ENCODE peak calls at places on chromosomes 7 and 10, in seven cellular contexts. One of them, this sample, is unnamed.

GRCh38 chr10:20841419-20841818 is 55.7 kb downstream of the NEBL start:
- DNase-seq in A549: no peak
- DNase-seq in PC-3: no peak
- DNase-seq in AG09319: no peak
- DNase-seq in Calu3: no peak
- DNase-seq in neural progenitor cell: no peak
- DNase-seq in astrocyte of the cerebellum: no peak
- DNase-seq in this sample: no peak

GRCh38 chr10:4262449-4262848 is 477.4 kb upstream of the KLF6 start:
- DNase-seq in A549: no peak
- DNase-seq in PC-3: no peak
- DNase-seq in AG09319: no peak
- DNase-seq in Calu3: no peak
- DNase-seq in neural progenitor cell: no peak
- DNase-seq in astrocyte of the cerebellum: no peak
- DNase-seq in this sample: no peak

GRCh38 chr7:128247640-128248194 is 6.6 kb downstream of the LEP start:
- DNase-seq in A549: peak
- DNase-seq in PC-3: peak
- DNase-seq in AG09319: no peak
- DNase-seq in Calu3: peak
- DNase-seq in neural progenitor cell: no peak
- DNase-seq in astrocyte of the cerebellum: no peak
- DNase-seq in this sample: no peak

GRCh38 chr7:24227068-24227467 is 56.9 kb upstream of the NPY start:
- DNase-seq in A549: no peak
- DNase-seq in PC-3: no peak
- DNase-seq in AG09319: no peak
- DNase-seq in Calu3: no peak
- DNase-seq in neural progenitor cell: no peak
- DNase-seq in astrocyte of the cerebellum: no peak
- DNase-seq in this sample: no peak

GRCh38 chr10:45421231-45422097 is 47.4 kb downstream of the ALOX5 start:
- DNase-seq in A549: no peak
- DNase-seq in PC-3: no peak
- DNase-seq in AG09319: no peak
- DNase-seq in Calu3: no peak
- DNase-seq in neural progenitor cell: peak
- DNase-seq in astrocyte of the cerebellum: no peak
- DNase-seq in this sample: no peak

GRCh38 chr10:58696736-58697135 is 184.1 kb downstream of the BICC1 start:
- DNase-seq in A549: no peak
- DNase-seq in PC-3: no peak
- DNase-seq in AG09319: no peak
- DNase-seq in Calu3: no peak
- DNase-seq in neural progenitor cell: no peak
- DNase-seq in astrocyte of the cerebellum: peak
- DNase-seq in this sample: no peak

GRCh38 chr10:132500781-132501415 is 36.7 kb upstream of the INPP5A start:
- DNase-seq in A549: no peak
- DNase-seq in PC-3: no peak
- DNase-seq in AG09319: no peak
- DNase-seq in Calu3: no peak
- DNase-seq in neural progenitor cell: no peak
- DNase-seq in astrocyte of the cerebellum: no peak
- DNase-seq in this sample: no peak

GRCh38 chr7:83005410-83005809 is 157.3 kb downstream of the PCLO start:
- DNase-seq in A549: no peak
- DNase-seq in PC-3: peak
- DNase-seq in AG09319: no peak
- DNase-seq in Calu3: no peak
- DNase-seq in neural progenitor cell: peak
- DNase-seq in astrocyte of the cerebellum: no peak
- DNase-seq in this sample: no peak

GRCh38 chr10:31001740-31002139 is 29.9 kb downstream of the ZNF438 start:
- DNase-seq in A549: no peak
- DNase-seq in PC-3: no peak
- DNase-seq in AG09319: no peak
- DNase-seq in Calu3: no peak
- DNase-seq in neural progenitor cell: no peak
- DNase-seq in astrocyte of the cerebellum: no peak
- DNase-seq in this sample: no peak

GRCh38 chr10:5413012-5413938 is 918 bp downstream of the NET1 start:
- DNase-seq in A549: peak
- DNase-seq in PC-3: peak
- DNase-seq in AG09319: no peak
- DNase-seq in Calu3: peak
- DNase-seq in neural progenitor cell: peak
- DNase-seq in astrocyte of the cerebellum: peak
- DNase-seq in this sample: no peak

GRCh38 chr10:12644380-12645144 is 295.2 kb downstream of the CAMK1D start:
- DNase-seq in A549: no peak
- DNase-seq in PC-3: no peak
- DNase-seq in AG09319: no peak
- DNase-seq in Calu3: no peak
- DNase-seq in neural progenitor cell: no peak
- DNase-seq in astrocyte of the cerebellum: no peak
- DNase-seq in this sample: no peak

GRCh38 chr10:79409038-79410035 is 36.1 kb downstream of the ZCCHC24 start:
- DNase-seq in A549: no peak
- DNase-seq in PC-3: no peak
- DNase-seq in AG09319: no peak
- DNase-seq in Calu3: no peak
- DNase-seq in neural progenitor cell: no peak
- DNase-seq in astrocyte of the cerebellum: no peak
- DNase-seq in this sample: no peak

GRCh38 chr7:14321947-14322346 is 332.5 kb upstream of the ETV1 start:
- DNase-seq in A549: no peak
- DNase-seq in PC-3: peak
- DNase-seq in AG09319: no peak
- DNase-seq in Calu3: peak
- DNase-seq in neural progenitor cell: no peak
- DNase-seq in astrocyte of the cerebellum: no peak
- DNase-seq in this sample: no peak

GRCh38 chr7:157309990-157310668 is 26.7 kb upstream of the DNAJB6 start:
- DNase-seq in A549: peak
- DNase-seq in PC-3: peak
- DNase-seq in AG09319: peak
- DNase-seq in Calu3: peak
- DNase-seq in neural progenitor cell: no peak
- DNase-seq in astrocyte of the cerebellum: peak
- DNase-seq in this sample: no peak

DNA sequence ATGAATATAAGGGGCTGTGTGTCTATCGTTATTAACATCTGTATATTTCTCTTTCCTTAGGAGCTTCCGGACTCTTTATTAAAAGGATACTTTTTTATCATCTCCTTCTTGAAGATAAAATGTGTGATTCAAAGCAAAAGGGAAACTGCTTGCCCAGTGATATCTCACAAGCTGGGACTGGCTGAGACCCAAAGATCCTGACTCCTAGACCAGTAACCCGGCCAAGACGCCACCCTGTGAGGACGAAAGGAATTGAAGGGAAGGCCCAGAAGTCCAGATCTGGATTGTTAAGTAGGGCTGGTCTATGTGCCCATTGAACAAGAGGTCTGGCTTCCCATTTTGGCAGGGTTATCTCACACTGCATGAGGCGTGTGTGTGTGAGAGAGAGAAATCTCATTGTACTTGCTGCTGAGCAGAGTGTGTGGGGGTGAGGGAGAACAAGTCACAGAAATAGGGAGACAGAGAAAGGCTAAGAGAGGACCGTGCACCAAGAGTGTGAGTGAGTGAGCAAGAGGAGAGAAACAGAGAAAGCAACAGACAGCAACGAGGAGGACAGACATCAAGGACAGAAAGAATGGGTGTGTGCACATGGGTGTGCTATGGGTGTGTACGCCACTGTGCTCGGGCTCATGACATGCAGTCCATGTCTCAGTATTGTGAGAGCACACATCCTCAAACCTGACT is 75.4 kb downstream of the PLXNA4 start:
- DNase-seq in A549: no peak
- DNase-seq in PC-3: peak
- DNase-seq in AG09319: no peak
- DNase-seq in Calu3: no peak
- DNase-seq in neural progenitor cell: peak
- DNase-seq in astrocyte of the cerebellum: peak
- DNase-seq in this sample: peak
- TF ChIP-seq CTCF in A549: no peak
- TF ChIP-seq CTCF in PC-3: peak
- TF ChIP-seq CTCF in AG09319: no peak
- TF ChIP-seq CTCF in Calu3: no peak
- TF ChIP-seq CTCF in neural progenitor cell: peak
- TF ChIP-seq CTCF in astrocyte of the cerebellum: peak
- TF ChIP-seq CTCF in this sample: peak

DNA sequence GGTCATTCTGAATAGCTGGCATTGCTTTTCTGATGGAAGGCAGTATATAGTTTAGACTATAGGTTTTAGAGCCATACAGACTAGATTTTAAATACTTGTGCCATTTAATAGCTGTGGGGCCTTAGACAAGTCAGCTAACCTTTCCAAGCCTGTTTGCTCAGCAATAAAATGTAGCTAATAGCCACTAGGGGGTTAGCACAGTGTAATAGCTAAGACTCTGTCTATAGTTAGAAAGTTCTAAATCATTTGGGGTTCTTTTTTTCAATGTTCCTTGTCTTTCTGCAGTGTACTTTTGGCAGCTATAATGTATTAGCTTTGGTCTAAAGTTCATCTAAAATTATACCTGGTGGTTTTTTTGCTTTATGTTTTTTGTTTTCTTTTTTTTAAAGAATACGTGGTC is 7.5 kb upstream of the KIFBP start:
- DNase-seq in A549: peak
- DNase-seq in PC-3: peak
- DNase-seq in AG09319: no peak
- DNase-seq in Calu3: no peak
- DNase-seq in neural progenitor cell: no peak
- DNase-seq in astrocyte of the cerebellum: no peak
- DNase-seq in this sample: no peak
- TF ChIP-seq CTCF in A549: peak
- TF ChIP-seq CTCF in PC-3: peak
- TF ChIP-seq CTCF in AG09319: peak
- TF ChIP-seq CTCF in Calu3: no peak
- TF ChIP-seq CTCF in neural progenitor cell: peak
- TF ChIP-seq CTCF in astrocyte of the cerebellum: peak
- TF ChIP-seq CTCF in this sample: peak

GRCh38 chr10:128206676-128207075 is 80.5 kb upstream of the MKI67 start:
- DNase-seq in A549: no peak
- DNase-seq in PC-3: no peak
- DNase-seq in AG09319: no peak
- DNase-seq in Calu3: no peak
- DNase-seq in neural progenitor cell: no peak
- DNase-seq in astrocyte of the cerebellum: no peak
- DNase-seq in this sample: no peak

GRCh38 chr10:128209862-128210214 is 83.6 kb upstream of the MKI67 start:
- DNase-seq in A549: no peak
- DNase-seq in PC-3: no peak
- DNase-seq in AG09319: no peak
- DNase-seq in Calu3: no peak
- DNase-seq in neural progenitor cell: no peak
- DNase-seq in astrocyte of the cerebellum: no peak
- DNase-seq in this sample: no peak

GRCh38 chr10:128211953-128212727 is 85.9 kb upstream of the MKI67 start:
- DNase-seq in A549: peak
- DNase-seq in PC-3: peak
- DNase-seq in AG09319: peak
- DNase-seq in Calu3: peak
- DNase-seq in neural progenitor cell: peak
- DNase-seq in astrocyte of the cerebellum: peak
- DNase-seq in this sample: peak

GRCh38 chr10:128211064-128211504 is 84.9 kb upstream of the MKI67 start:
- DNase-seq in A549: no peak
- DNase-seq in PC-3: no peak
- DNase-seq in AG09319: no peak
- DNase-seq in Calu3: no peak
- DNase-seq in neural progenitor cell: no peak
- DNase-seq in astrocyte of the cerebellum: no peak
- DNase-seq in this sample: no peak

DNA sequence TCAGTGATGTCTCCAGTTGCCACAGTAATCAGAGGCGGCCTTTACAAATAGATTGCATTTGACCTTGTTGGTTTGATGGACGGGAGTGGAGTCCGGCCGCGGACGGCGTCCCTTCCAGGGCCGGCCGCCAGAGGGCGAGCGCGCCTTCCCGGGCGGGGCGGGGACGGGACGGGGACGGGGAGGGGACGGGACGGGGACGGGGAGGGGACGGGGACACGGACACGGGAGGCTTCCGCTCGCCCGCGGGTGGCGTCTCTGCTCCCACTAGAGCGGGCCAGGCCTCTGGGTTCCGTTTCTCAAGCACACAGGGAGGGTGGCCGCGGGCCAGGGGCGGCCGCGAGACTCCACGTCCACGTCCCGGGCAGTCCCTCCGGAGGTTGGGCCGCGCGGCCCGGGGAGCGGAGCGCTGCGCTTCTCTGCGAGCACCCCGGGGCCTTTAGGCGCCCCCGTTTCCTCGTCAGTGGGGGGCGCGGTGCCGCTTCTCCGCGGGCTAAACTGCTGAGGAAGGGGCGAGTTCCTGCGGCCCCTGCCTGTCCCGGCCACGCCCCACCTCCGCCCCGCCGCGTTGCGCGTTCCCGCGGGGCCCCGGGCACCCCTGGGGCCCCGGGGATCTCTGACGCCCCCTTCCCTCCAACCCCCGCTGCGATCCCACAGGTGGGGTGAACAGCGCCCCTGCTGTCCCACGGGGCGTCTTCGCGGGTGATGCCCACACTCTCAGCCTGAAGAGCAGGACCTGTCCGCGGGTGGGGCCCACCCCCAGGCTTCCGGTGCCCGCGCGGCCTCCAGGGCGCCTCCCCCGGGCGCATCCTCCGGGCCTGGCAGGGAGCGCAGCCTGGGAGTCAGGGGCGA is 84.2 kb upstream of the MKI67 start:
- DNase-seq in A549: peak
- DNase-seq in PC-3: peak
- DNase-seq in AG09319: no peak
- DNase-seq in Calu3: peak
- DNase-seq in neural progenitor cell: peak
- DNase-seq in astrocyte of the cerebellum: no peak
- DNase-seq in this sample: peak
- TF ChIP-seq CTCF in A549: peak
- TF ChIP-seq CTCF in PC-3: peak
- TF ChIP-seq CTCF in AG09319: peak
- TF ChIP-seq CTCF in Calu3: peak
- TF ChIP-seq CTCF in neural progenitor cell: peak
- TF ChIP-seq CTCF in astrocyte of the cerebellum: peak
- TF ChIP-seq CTCF in this sample: peak

DNA sequence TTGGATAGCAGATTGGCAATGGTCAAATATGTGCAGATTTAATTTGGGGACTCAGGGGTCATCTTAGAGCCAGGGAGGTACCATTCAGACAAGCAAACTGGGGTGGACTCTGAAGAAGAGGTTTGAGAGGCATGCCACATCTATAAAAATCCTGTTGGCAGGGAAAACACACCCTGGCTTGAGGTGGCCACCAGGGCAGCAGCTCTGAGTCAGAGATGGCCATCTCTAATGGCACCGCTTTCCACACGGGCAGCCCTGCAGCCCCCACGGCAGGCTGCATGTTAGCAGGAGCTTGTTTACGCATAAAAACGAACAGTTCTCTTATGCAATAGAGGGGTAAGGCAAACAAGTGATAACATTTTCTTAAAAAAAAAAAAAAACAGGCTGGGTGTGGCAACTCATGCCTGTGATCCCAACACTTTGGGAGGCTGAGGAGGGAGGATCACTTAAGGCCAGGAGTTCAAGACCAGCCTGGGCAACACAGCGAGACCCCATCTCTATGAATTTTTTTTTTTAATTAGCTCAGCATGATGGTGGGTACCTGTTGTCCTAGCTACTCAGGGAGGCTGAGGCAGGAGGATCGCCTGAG is 14.9 kb downstream of the DLG5 start:
- DNase-seq in A549: peak
- DNase-seq in PC-3: peak
- DNase-seq in AG09319: no peak
- DNase-seq in Calu3: peak
- DNase-seq in neural progenitor cell: no peak
- DNase-seq in astrocyte of the cerebellum: no peak
- DNase-seq in this sample: no peak
- TF ChIP-seq CTCF in A549: peak
- TF ChIP-seq CTCF in PC-3: peak
- TF ChIP-seq CTCF in AG09319: no peak
- TF ChIP-seq CTCF in Calu3: no peak
- TF ChIP-seq CTCF in neural progenitor cell: no peak
- TF ChIP-seq CTCF in astrocyte of the cerebellum: no peak
- TF ChIP-seq CTCF in this sample: no peak